ENCODE peak calls at places on chromosomes 16 and 17, in eight cellular contexts. N is ACHN, K is activated T-helper 1 cell treated with Interleukin-2 at 50 U/mL for 16 hours, Q is kidney tubule cell, S is activated gamma-delta T cell treated with Interleukin-2 at 50 U/mL for 16 hours, Z is HuH-7.5, V is HT1080, B is GM20000. P is an unnamed sample.

GRCh38 chr17:51888823-51889222 is 269.7 kb downstream of the CA10 start:
- DNase-seq in N (no peak), K (no peak), Q (no peak), S (no peak), Z (no peak), V (no peak), B (no peak), P (no peak)

GRCh38 chr17:15397605-15398004 is 56.2 kb upstream of the TEKT3 start:
- DNase-seq in N (no peak), K (no peak), Q (no peak), S (no peak), Z (no peak), V (no peak), B (no peak), P (no peak)

GRCh38 chr16:89919535-89920406 is 1.1 kb downstream of the MC1R start:
- DNase-seq in N (no peak), K (no peak), Q (no peak), S (no peak), Z (no peak), V (no peak), B (no peak), P (no peak)

GRCh38 chr17:61495161-61495857 is 43.1 kb downstream of the TBX4 start:
- DNase-seq in N (no peak), K (no peak), Q (no peak), S (no peak), Z (no peak), V (peak), B (no peak), P (no peak)

GRCh38 chr17:1959871-1960569 is 65.1 kb downstream of the RTN4RL1 start:
- DNase-seq in N (no peak), K (no peak), Q (no peak), S (no peak), Z (no peak), V (no peak), B (no peak), P (peak)

GRCh38 chr17:11909348-11909747 is 87.9 kb downstream of the ZNF18 start:
- DNase-seq in N (no peak), K (no peak), Q (no peak), S (no peak), Z (no peak), V (no peak), B (no peak), P (no peak)

GRCh38 chr17:56822725-56823124 is 11.0 kb downstream of the C17orf67 start:
- DNase-seq in N (no peak), K (no peak), Q (no peak), S (no peak), Z (no peak), V (no peak), B (no peak), P (no peak)

GRCh38 chr16:22684282-22685161 is 129.4 kb upstream of the HS3ST2 start:
- DNase-seq in N (no peak), K (no peak), Q (no peak), S (no peak), Z (no peak), V (peak), B (no peak), P (no peak)

GRCh38 chr16:4937782-4938682 is 1.1 kb upstream of the PPL start:
- DNase-seq in N (no peak), K (no peak), Q (no peak), S (no peak), Z (no peak), V (no peak), B (no peak), P (no peak)

GRCh38 chr16:23085949-23086348 is 63.3 kb downstream of the USP31 start:
- DNase-seq in N (no peak), K (no peak), Q (no peak), S (no peak), Z (no peak), V (no peak), B (no peak), P (no peak)

GRCh38 chr17:48055531-48056245 is 7.5 kb downstream of the NFE2L1 start:
- DNase-seq in N (peak), K (no peak), Q (peak), S (no peak), Z (no peak), V (peak), B (peak), P (no peak)

GRCh38 chr17:41785876-41786226 is 660 bp downstream of the JUP start:
- DNase-seq in N (no peak), K (no peak), Q (peak), S (no peak), Z (no peak), V (no peak), B (no peak), P (peak)

GRCh38 chr17:57264776-57265175 is 8.5 kb downstream of the MSI2 start:
- DNase-seq in N (no peak), K (no peak), Q (no peak), S (no peak), Z (no peak), V (no peak), B (no peak), P (no peak)

GRCh38 chr16:53546988-53547391 is 44.0 kb upstream of the AKTIP start:
- DNase-seq in N (no peak), K (no peak), Q (peak), S (no peak), Z (peak), V (peak), B (no peak), P (no peak)

GRCh38 chr16:58692450-58692849 is 7.9 kb upstream of the SLC38A7 start:
- DNase-seq in N (no peak), K (no peak), Q (no peak), S (no peak), Z (no peak), V (no peak), B (no peak), P (no peak)

GRCh38 chr17:51012538-51012937 is 108.1 kb downstream of the SPAG9 start:
- DNase-seq in N (no peak), K (no peak), Q (no peak), S (no peak), Z (no peak), V (no peak), B (no peak), P (no peak)

GRCh38 chr17:7438050-7438614 is 1.2 kb upstream of the FGF11 start:
- DNase-seq in N (no peak), K (no peak), Q (peak), S (peak), Z (no peak), V (no peak), B (peak), P (no peak)

P was measured in ovary.